ENCODE peak calls at places on chromosomes 13 and 19, in four cellular contexts. One of them, this sample, is unnamed.

GRCh38 chr13:76414320-76414719 is 471.9 kb downstream of the KCTD12 start:
- DNase-seq in AG20443: no peak
- DNase-seq in ovary: no peak
- DNase-seq in amniotic epithelial cell: peak; percentile 3
- DNase-seq in this sample: no peak

GRCh38 chr19:41993612-41994483 is at the start of gene ATP1A3:
- DNase-seq in amniotic epithelial cell: peak; percentile 18
- DNase-seq in AG20443: peak; percentile 92
- DNase-seq in ovary: no peak
- DNase-seq in this sample: peak; percentile 27

GRCh38 chr19:10112037-10112751 is 701 bp downstream of the P2RY11 start:
- DNase-seq in AG20443: no peak
- DNase-seq in ovary: no peak
- DNase-seq in amniotic epithelial cell: peak; percentile 44
- DNase-seq in this sample: no peak

GRCh38 chr19:10896851-10897526 is 25.6 kb downstream of the CARM1 start:
- DNase-seq in AG20443: no peak
- DNase-seq in ovary: no peak
- DNase-seq in amniotic epithelial cell: no peak
- DNase-seq in this sample: no peak

GRCh38 chr13:101307181-101307701 is 109.1 kb downstream of the NALCN start:
- DNase-seq in amniotic epithelial cell: peak; percentile 98
- DNase-seq in ovary: no peak
- DNase-seq in AG20443: peak; percentile 74
- DNase-seq in this sample: peak; percentile 64

GRCh38 chr19:19488875-19489690 is 26.3 kb downstream of the TSSK6 start:
- DNase-seq in ovary: peak; percentile 79
- DNase-seq in AG20443: peak; percentile 93
- DNase-seq in amniotic epithelial cell: peak; percentile 87
- DNase-seq in this sample: peak; percentile 97

GRCh38 chr13:33312150-33312908 is 26.8 kb upstream of the STARD13 start:
- DNase-seq in ovary: no peak
- DNase-seq in AG20443: peak; percentile 25
- DNase-seq in amniotic epithelial cell: peak; percentile 35
- DNase-seq in this sample: peak; percentile 32

GRCh38 chr13:97932006-97932405 is 21.5 kb upstream of the IPO5 start:
- DNase-seq in ovary: no peak
- DNase-seq in AG20443: peak; percentile 32
- DNase-seq in amniotic epithelial cell: no peak
- DNase-seq in this sample: no peak

GRCh38 chr19:54179921-54180452 is 7.0 kb upstream of the TMC4 start:
- DNase-seq in ovary: no peak
- DNase-seq in amniotic epithelial cell: peak; percentile 87
- DNase-seq in AG20443: no peak
- DNase-seq in this sample: peak; percentile 72

GRCh38 chr19:29798783-29799182 is 13.0 kb upstream of the CCNE1 start:
- DNase-seq in ovary: no peak
- DNase-seq in amniotic epithelial cell: peak; percentile 26
- DNase-seq in AG20443: peak; percentile 68
- DNase-seq in this sample: peak; percentile 17

GRCh38 chr19:461664-462551 is 1.1 kb upstream of the SHC2 start:
- DNase-seq in ovary: no peak
- DNase-seq in AG20443: no peak
- DNase-seq in amniotic epithelial cell: no peak
- DNase-seq in this sample: no peak

GRCh38 chr19:48444129-48444932 is 1.5 kb upstream of the GRWD1 start:
- DNase-seq in AG20443: no peak
- DNase-seq in amniotic epithelial cell: no peak
- DNase-seq in ovary: no peak
- DNase-seq in this sample: no peak

GRCh38 chr13:43157796-43158195 is 134.4 kb downstream of the DNAJC15 start:
- DNase-seq in ovary: no peak
- DNase-seq in amniotic epithelial cell: no peak
- DNase-seq in AG20443: no peak
- DNase-seq in this sample: no peak

GRCh38 chr13:98672947-98673545 is 79.4 kb downstream of the SLC15A1 start:
- DNase-seq in amniotic epithelial cell: peak; percentile 55
- DNase-seq in AG20443: peak; percentile 91
- DNase-seq in ovary: peak; percentile 41
- DNase-seq in this sample: peak; percentile 83

GRCh38 chr19:18932216-18932841 is 8.7 kb downstream of the HOMER3 start:
- DNase-seq in amniotic epithelial cell: peak; percentile 79
- DNase-seq in ovary: peak; percentile 83
- DNase-seq in AG20443: peak; percentile 96
- DNase-seq in this sample: peak; percentile 36

GRCh38 chr13:21458457-21458815 is 667 bp downstream of the ZDHHC20 start:
- DNase-seq in AG20443: peak; percentile 23
- DNase-seq in amniotic epithelial cell: no peak
- DNase-seq in ovary: peak; percentile 19
- DNase-seq in this sample: no peak

GRCh38 chr19:7294571-7295212 is 478 bp upstream of the INSR start:
- DNase-seq in ovary: peak; percentile 67
- DNase-seq in AG20443: peak; percentile 60
- DNase-seq in amniotic epithelial cell: no peak
- DNase-seq in this sample: peak; percentile 50

GRCh38 chr13:91141619-91142061 is 205.8 kb upstream of the MIR17HG start:
- DNase-seq in AG20443: no peak
- DNase-seq in amniotic epithelial cell: no peak
- DNase-seq in ovary: no peak
- DNase-seq in this sample: no peak

GRCh38 chr13:33004454-33004853 is 11.8 kb upstream of the KL start:
- DNase-seq in amniotic epithelial cell: no peak
- DNase-seq in AG20443: peak; percentile 44
- DNase-seq in ovary: no peak
- DNase-seq in this sample: peak; percentile 68

GRCh38 chr13:38350114-38350617 is 515 bp downstream of the UFM1 start:
- DNase-seq in amniotic epithelial cell: peak; percentile 58
- DNase-seq in ovary: peak; percentile 44
- DNase-seq in AG20443: peak; percentile 57
- DNase-seq in this sample: peak; percentile 64

GRCh38 chr13:48220592-48221300 is 12.3 kb upstream of the ITM2B start:
- DNase-seq in amniotic epithelial cell: no peak
- DNase-seq in ovary: peak; percentile 44
- DNase-seq in AG20443: no peak
- DNase-seq in this sample: no peak

GRCh38 chr19:32416749-32417469 is 11.3 kb downstream of the DPY19L3 start:
- DNase-seq in amniotic epithelial cell: no peak
- DNase-seq in AG20443: peak; percentile 60
- DNase-seq in ovary: no peak
- DNase-seq in this sample: no peak

GRCh38 chr19:6971366-6971765 is 49.9 kb downstream of the MBD3L2B start:
- DNase-seq in ovary: no peak
- DNase-seq in AG20443: no peak
- DNase-seq in amniotic epithelial cell: no peak
- DNase-seq in this sample: no peak

GRCh38 chr13:98258226-98258625 is 81.2 kb upstream of the RNF113B start:
- DNase-seq in ovary: no peak
- DNase-seq in amniotic epithelial cell: no peak
- DNase-seq in AG20443: no peak
- DNase-seq in this sample: no peak

GRCh38 chr13:76418404-76418803 is 467.8 kb downstream of the KCTD12 start:
- DNase-seq in AG20443: no peak
- DNase-seq in amniotic epithelial cell: peak; percentile 20
- DNase-seq in ovary: no peak
- DNase-seq in this sample: peak; percentile 3

GRCh38 chr13:42883771-42884170 is 102.4 kb downstream of the FAM216B start:
- DNase-seq in AG20443: peak; percentile 78
- DNase-seq in amniotic epithelial cell: peak; percentile 60
- DNase-seq in ovary: no peak
- DNase-seq in this sample: peak; percentile 79

GRCh38 chr13:88926890-88927502 is 1255.8 kb downstream of the SLITRK5 start:
- DNase-seq in AG20443: no peak
- DNase-seq in amniotic epithelial cell: no peak
- DNase-seq in ovary: no peak
- DNase-seq in this sample: no peak

GRCh38 chr19:33763661-33764343 is 32.9 kb upstream of the KCTD15 start:
- DNase-seq in AG20443: no peak
- DNase-seq in ovary: no peak
- DNase-seq in amniotic epithelial cell: no peak
- DNase-seq in this sample: no peak

GRCh38 chr19:953501-954271 is 27.9 kb downstream of the ARID3A start:
- DNase-seq in ovary: no peak
- DNase-seq in amniotic epithelial cell: no peak
- DNase-seq in AG20443: no peak
- DNase-seq in this sample: no peak

GRCh38 chr13:89687066-89687465 is 1660.4 kb upstream of the MIR17HG start:
- DNase-seq in AG20443: no peak
- DNase-seq in ovary: no peak
- DNase-seq in amniotic epithelial cell: no peak
- DNase-seq in this sample: no peak

GRCh38 chr13:24842533-24843278 is 78.7 kb downstream of the RNF17 start:
- DNase-seq in ovary: no peak
- DNase-seq in AG20443: peak; percentile 12
- DNase-seq in amniotic epithelial cell: peak; percentile 48
- DNase-seq in this sample: no peak

This sample was measured in fibroblast of pulmonary artery.